ENCODE peak calls at places on chromosome 5, in seven cellular contexts. T is tibial nerve; F is K562; V is GM23248; B is CD8-positive, alpha-beta T cell; P is IMR-90; R is neuronal stem cell. X is an unnamed sample. For H3K27me3, the result is how much of the 10 kb centered on the place peaks cover.

GRCh38 chr5:160693831-160694473 is 158.1 kb downstream of the ATP10B start:
- DNase-seq in T (no peak), F (no peak), V (no peak), B (no peak), P (no peak), R (no peak), X (peak)

GRCh38 chr5:90518666-90519065 is 10.7 kb downstream of the LYSMD3 start:
- DNase-seq in T (no peak), F (no peak), V (peak), B (no peak), P (peak), R (no peak), X (peak)

GRCh38 chr5:68041293-68041692 is 174.3 kb upstream of the PIK3R1 start:
- DNase-seq in T (no peak), F (no peak), V (no peak), B (no peak), P (no peak), R (no peak), X (no peak)

GRCh38 chr5:74136276-74136675 is 504.3 kb downstream of the ENC1 start:
- DNase-seq in T (no peak), F (no peak), V (no peak), B (no peak), P (no peak), R (no peak), X (no peak)

GRCh38 chr5:95759634-95760033 is 28.5 kb downstream of the RHOBTB3 start:
- DNase-seq in T (no peak), F (no peak), V (peak), B (no peak), P (peak), R (no peak), X (peak)

GRCh38 chr5:93394301-93394700 is 186.7 kb downstream of the NR2F1-AS1 start:
- DNase-seq in T (no peak), F (no peak), V (no peak), B (no peak), P (no peak), R (no peak), X (no peak)

GRCh38 chr5:173570321-173571090 is 45.9 kb downstream of the BOD1 start:
- DNase-seq in T (no peak), F (no peak), V (no peak), B (no peak), P (no peak), R (no peak), X (no peak)

GRCh38 chr5:138947780-138948179 is 72.6 kb upstream of the LRRTM2 start:
- DNase-seq in T (no peak), F (no peak), V (no peak), B (no peak), P (no peak), R (no peak), X (no peak)

GRCh38 chr5:136018814-136019777 is 9.7 kb upstream of the TGFBI start:
- DNase-seq in T (peak), F (no peak), V (peak), B (no peak), P (peak), R (no peak), X (peak)

GRCh38 chr5:139385061-139385889 is 2.2 kb upstream of the SLC23A1 start:
- DNase-seq in T (no peak), F (peak), V (peak), B (no peak), P (no peak), R (no peak), X (no peak)

GRCh38 chr5:96745844-96746531 is 61.8 kb downstream of the ERAP1 start:
- DNase-seq in T (no peak), F (peak), V (peak), B (no peak), P (peak), R (no peak), X (no peak)

GRCh38 chr5:174098694-174099093 is 53.2 kb downstream of the NSG2 start:
- DNase-seq in T (no peak), F (no peak), V (no peak), B (no peak), P (no peak), R (no peak), X (no peak)

GRCh38 chr5:132457371-132458225 is 33.0 kb downstream of the IRF1 start:
- DNase-seq in T (no peak), F (no peak), V (peak), B (no peak), P (peak), R (no peak), X (no peak)

GRCh38 chr5:181107699-181108098 is 23.3 kb downstream of the OR2V1 start:
- DNase-seq in T (no peak), F (peak), V (no peak), B (no peak), P (no peak), R (no peak), X (no peak)

GRCh38 chr5:61479850-61480614 is 148.0 kb downstream of the ZSWIM6 start:
- DNase-seq in T (no peak), F (no peak), V (no peak), B (no peak), P (no peak), R (no peak), X (no peak)

GRCh38 chr5:142845402-142845901 is 75.3 kb downstream of the ARHGAP26 start:
- DNase-seq in T (no peak), F (peak), V (no peak), B (no peak), P (no peak), R (no peak), X (no peak)

GRCh38 chr5:102807878-102808502 is 52.9 kb downstream of the PAM start:
- DNase-seq in T (no peak), F (no peak), V (peak), B (no peak), P (peak), R (peak), X (no peak)

GRCh38 chr5:147675168-147675567 is 107.4 kb downstream of the JAKMIP2 start:
- DNase-seq in T (no peak), F (no peak), V (no peak), B (no peak), P (no peak), R (no peak), X (peak)

GRCh38 chr5:115214541-115214940 is 44.8 kb upstream of the TRIM36 start:
- DNase-seq in T (no peak), F (no peak), V (no peak), B (no peak), P (peak), R (no peak), X (no peak)

GRCh38 chr5:67552773-67553172 is 356.2 kb upstream of the CD180 start:
- DNase-seq in T (no peak), F (no peak), V (no peak), B (no peak), P (no peak), R (no peak), X (no peak)

GRCh38 chr5:92391-93220 is 638 bp downstream of the PLEKHG4B start:
- DNase-seq in T (no peak), F (no peak), V (no peak), B (no peak), P (no peak), R (no peak), X (no peak)

GRCh38 chr5:180690562-180690961 is 41.2 kb upstream of the FLT4 start:
- DNase-seq in T (no peak), F (no peak), V (no peak), B (no peak), P (no peak), R (no peak), X (no peak)

GRCh38 chr5:73743161-73743560 is 117.2 kb downstream of the ARHGEF28 start:
- DNase-seq in T (no peak), F (no peak), V (no peak), B (no peak), P (no peak), R (no peak), X (no peak)

GRCh38 chr5:16461026-16461425 is 4.6 kb downstream of the ZNF622 start:
- DNase-seq in T (no peak), F (no peak), V (peak), B (no peak), P (peak), R (no peak), X (no peak)

GRCh38 chr5:76225316-76225715 is 142.1 kb downstream of the SV2C start:
- DNase-seq in T (no peak), F (no peak), V (no peak), B (no peak), P (no peak), R (no peak), X (no peak)

GRCh38 chr5:79032031-79032711 is 37.3 kb downstream of the DMGDH start:
- DNase-seq in T (no peak), F (no peak), V (peak), B (no peak), P (peak), R (no peak), X (peak)

GRCh38 chr5:80481019-80481893 is 6.6 kb upstream of the FAM151B start:
- DNase-seq in T (no peak), F (peak), V (peak), B (peak), P (peak), R (no peak), X (peak)

GRCh38 chr5:73067213-73067612 is 53.2 kb upstream of the TMEM171 start:
- DNase-seq in T (no peak), F (no peak), V (no peak), B (no peak), P (peak), R (no peak), X (no peak)

GRCh38 chr5:57650360-57651069 is 167.9 kb upstream of the ACTBL2 start:
- DNase-seq in T (no peak), F (peak), V (peak), B (no peak), P (peak), R (no peak), X (peak)

GRCh38 chr5:102778478-102778877 is 23.4 kb downstream of the PAM start:
- DNase-seq in T (no peak), F (no peak), V (peak), B (no peak), P (peak), R (no peak), X (peak)

GRCh38 chr5:14450055-14450524 is 131.5 kb upstream of the OTULINL start:
- DNase-seq in T (peak), F (peak), V (peak), B (no peak), P (peak), R (no peak), X (no peak)

GRCh38 chr5:87120518-87121314 is 147.0 kb upstream of the RASA1 start:
- DNase-seq in T (no peak), F (no peak), V (peak), B (no peak), P (peak), R (no peak), X (peak)

GRCh38 chr5:91049800-91050199 is 333.3 kb downstream of the ARRDC3 start:
- DNase-seq in T (no peak), F (no peak), V (peak), B (no peak), P (peak), R (no peak), X (peak)

GRCh38 chr5:10856646-10857332 is 95.8 kb upstream of the DAP start:
- DNase-seq in T (no peak), F (peak), V (peak), B (no peak), P (peak), R (peak), X (no peak)

GRCh38 chr5:34604119-34604675 is 51.9 kb upstream of the RAI14 start:
- DNase-seq in T (no peak), F (no peak), V (no peak), B (no peak), P (no peak), R (no peak), X (peak)

GRCh38 chr5:158952951-158953350 is 146.8 kb downstream of the EBF1 start:
- DNase-seq in T (no peak), F (no peak), V (no peak), B (no peak), P (peak), R (no peak), X (no peak)

GRCh38 chr5:95871407-95871806 is 48.9 kb upstream of the GLRX start:
- DNase-seq in T (no peak), F (no peak), V (no peak), B (no peak), P (no peak), R (no peak), X (no peak)

GRCh38 chr5:178555771-178556211 is 34.4 kb downstream of the COL23A1 start:
- DNase-seq in T (no peak), F (no peak), V (no peak), B (no peak), P (no peak), R (no peak), X (no peak)
- H3K27me3 ChIP-seq in T (under half), F (under half), V (under half), B (under half), P (under half), R (under half), X (under half)

GRCh38 chr5:176610430-176610763 is 441 bp upstream of the GPRIN1 start:
- DNase-seq in T (no peak), F (peak), V (no peak), B (no peak), P (no peak), R (no peak), X (no peak)
- H3K4me3 ChIP-seq in T (peak), F (peak), V (peak), B (peak), P (peak), R (peak), X (peak)

GRCh38 chr5:146622391-146622790 is 106.4 kb upstream of the GPR151 start:
- DNase-seq in T (no peak), F (no peak), V (peak), B (no peak), P (no peak), R (no peak), X (no peak)

GRCh38 chr5:146623009-146623408 is 107.0 kb upstream of the GPR151 start:
- DNase-seq in T (no peak), F (no peak), V (no peak), B (no peak), P (no peak), R (no peak), X (no peak)

GRCh38 chr5:146620663-146621051 is 104.7 kb upstream of the GPR151 start:
- DNase-seq in T (no peak), F (no peak), V (no peak), B (no peak), P (no peak), R (peak), X (no peak)

GRCh38 chr5:146623657-146624056 is 107.7 kb upstream of the GPR151 start:
- DNase-seq in T (no peak), F (no peak), V (no peak), B (no peak), P (no peak), R (no peak), X (no peak)

DNA sequence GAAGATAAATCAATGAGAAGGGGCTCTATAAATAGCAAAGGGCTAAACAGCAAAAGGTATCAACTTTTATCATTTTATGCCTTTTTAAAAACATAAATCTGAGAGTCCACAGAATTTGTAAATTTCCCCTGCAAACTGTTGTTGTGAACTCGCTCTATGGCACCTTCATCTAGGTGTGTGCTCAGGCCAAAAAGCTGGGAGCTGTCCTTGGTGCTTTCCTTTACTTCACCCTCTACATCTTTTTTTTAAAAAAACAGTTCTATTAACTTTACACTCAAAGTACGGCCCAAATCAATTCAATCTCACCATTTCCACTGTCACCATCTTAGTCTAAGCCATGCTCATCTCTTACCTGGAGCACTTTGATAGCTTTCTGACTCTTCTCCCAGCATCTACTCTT is 108.2 kb upstream of the GPR151 start:
- DNase-seq in T (no peak), F (no peak), V (no peak), B (no peak), P (no peak), R (no peak), X (peak)
- H3K27me3 ChIP-seq in T (under half), F (under half), V (under half), B (under half), P (under half), R (under half), X (under half)

GRCh38 chr5:51378778-51379652 is 4.2 kb upstream of the ISL1 start:
- DNase-seq in T (no peak), F (no peak), V (peak), B (no peak), P (no peak), R (peak), X (no peak)
- H3K4me3 ChIP-seq in T (peak), F (no peak), V (peak), B (no peak), P (no peak), R (no peak), X (peak)

GRCh38 chr5:11903121-11903613 is 1.1 kb downstream of the CTNND2 start:
- DNase-seq in T (no peak), F (no peak), V (no peak), B (no peak), P (no peak), R (peak), X (no peak)

GRCh38 chr5:11905209-11905608 is 963 bp upstream of the CTNND2 start:
- DNase-seq in T (no peak), F (no peak), V (no peak), B (no peak), P (no peak), R (no peak), X (no peak)

GRCh38 chr5:11903614-11904269 is 504 bp downstream of the CTNND2 start:
- DNase-seq in T (no peak), F (no peak), V (peak), B (no peak), P (no peak), R (peak), X (no peak)

GRCh38 chr5:11902304-11902703 is 1.9 kb downstream of the CTNND2 start:
- DNase-seq in T (no peak), F (no peak), V (no peak), B (no peak), P (no peak), R (no peak), X (no peak)

GRCh38 chr5:11904270-11904906 is at the start of gene CTNND2:
- DNase-seq in T (no peak), F (no peak), V (peak), B (no peak), P (no peak), R (peak), X (no peak)
- H3K27me3 ChIP-seq in T (under half), F (under half), V (under half), B (under half), P (under half), R (under half), X (under half)

GRCh38 chr5:1893754-1894153 is 11.0 kb upstream of the IRX4 start:
- DNase-seq in T (no peak), F (no peak), V (no peak), B (no peak), P (no peak), R (no peak), X (no peak)

GRCh38 chr5:1894243-1894642 is 11.5 kb upstream of the IRX4 start:
- DNase-seq in T (no peak), F (no peak), V (no peak), B (no peak), P (no peak), R (no peak), X (no peak)

GRCh38 chr5:1892211-1892610 is 9.5 kb upstream of the IRX4 start:
- DNase-seq in T (no peak), F (no peak), V (no peak), B (no peak), P (no peak), R (no peak), X (no peak)

GRCh38 chr5:1891391-1891790 is 8.7 kb upstream of the IRX4 start:
- DNase-seq in T (no peak), F (no peak), V (no peak), B (no peak), P (no peak), R (no peak), X (no peak)

GRCh38 chr5:1892685-1893445 is 10.1 kb upstream of the IRX4 start:
- DNase-seq in T (no peak), F (no peak), V (no peak), B (no peak), P (no peak), R (no peak), X (no peak)
- H3K4me3 ChIP-seq in T (no peak), F (no peak), V (no peak), B (no peak), P (no peak), R (no peak), X (no peak)

DNA sequence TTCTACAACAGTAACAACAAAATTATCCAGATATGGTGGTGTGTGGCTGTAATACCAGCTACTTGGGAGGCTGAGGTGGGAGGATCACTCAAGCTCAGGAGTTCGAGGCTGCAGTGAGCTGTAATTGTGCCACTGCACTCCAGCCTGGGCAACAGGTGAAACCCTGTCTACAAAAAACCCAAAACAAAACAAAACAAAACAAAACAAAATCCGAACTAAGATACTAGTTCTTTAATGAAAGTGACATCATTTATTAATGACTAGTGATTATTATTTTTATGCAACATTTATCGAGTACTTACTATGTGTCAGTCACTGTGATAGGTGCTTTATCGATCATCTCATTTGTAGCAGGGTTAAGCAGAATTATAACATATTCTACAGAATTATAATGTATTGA is 196.9 kb upstream of the GDNF start:
- DNase-seq in T (no peak), F (no peak), V (no peak), B (no peak), P (no peak), R (no peak), X (no peak)
- H3K27me3 ChIP-seq in T (under half), F (under half), V (under half), B (under half), P (under half), R (under half), X (under half)

GRCh38 chr5:42810905-42811590 is 644 bp downstream of the SELENOP start:
- DNase-seq in T (no peak), F (no peak), V (peak), B (no peak), P (no peak), R (no peak), X (no peak)
- H3K4me3 ChIP-seq in T (peak), F (no peak), V (no peak), B (no peak), P (no peak), R (no peak), X (no peak)